ENCODE peak calls at places on chromosome 14, in ten cellular contexts. One of them, this sample, is unnamed.

GRCh38 chr14:102486513-102487203 is 22.9 kb downstream of the ANKRD9 start:
- DNase-seq in Peyer's patch: no peak
- DNase-seq in A549: no peak
- DNase-seq in right lobe of liver: no peak
- DNase-seq in body of pancreas: no peak
- DNase-seq in uterus: no peak
- DNase-seq in ovary: no peak
- DNase-seq in IMR-90: no peak
- DNase-seq in H54: no peak
- DNase-seq in prostate gland: no peak
- DNase-seq in this sample: no peak

GRCh38 chr14:60303745-60304144 is 54.7 kb downstream of the PPM1A start:
- DNase-seq in body of pancreas: peak
- DNase-seq in right lobe of liver: no peak
- DNase-seq in IMR-90: no peak
- DNase-seq in H54: no peak
- DNase-seq in uterus: peak
- DNase-seq in Peyer's patch: no peak
- DNase-seq in A549: no peak
- DNase-seq in prostate gland: no peak
- DNase-seq in ovary: peak
- DNase-seq in this sample: no peak

GRCh38 chr14:36438883-36439282 is 81.1 kb downstream of the NKX2-1 start:
- DNase-seq in H54: no peak
- DNase-seq in body of pancreas: no peak
- DNase-seq in ovary: no peak
- DNase-seq in right lobe of liver: no peak
- DNase-seq in uterus: no peak
- DNase-seq in Peyer's patch: no peak
- DNase-seq in prostate gland: no peak
- DNase-seq in A549: no peak
- DNase-seq in IMR-90: no peak
- DNase-seq in this sample: no peak

GRCh38 chr14:100576091-100577085 is 10.8 kb downstream of the BEGAIN start:
- DNase-seq in prostate gland: no peak
- DNase-seq in right lobe of liver: peak
- DNase-seq in uterus: no peak
- DNase-seq in A549: no peak
- DNase-seq in ovary: peak
- DNase-seq in IMR-90: no peak
- DNase-seq in body of pancreas: peak
- DNase-seq in Peyer's patch: no peak
- DNase-seq in H54: no peak
- DNase-seq in this sample: no peak

GRCh38 chr14:23093993-23094665 is 807 bp downstream of the ACIN1 start:
- DNase-seq in H54: no peak
- DNase-seq in right lobe of liver: no peak
- DNase-seq in Peyer's patch: no peak
- DNase-seq in IMR-90: no peak
- DNase-seq in uterus: no peak
- DNase-seq in ovary: no peak
- DNase-seq in prostate gland: no peak
- DNase-seq in body of pancreas: no peak
- DNase-seq in A549: no peak
- DNase-seq in this sample: no peak

GRCh38 chr14:65332141-65332871 is 80.2 kb upstream of the FUT8 start:
- DNase-seq in body of pancreas: no peak
- DNase-seq in prostate gland: no peak
- DNase-seq in ovary: no peak
- DNase-seq in A549: no peak
- DNase-seq in right lobe of liver: no peak
- DNase-seq in H54: no peak
- DNase-seq in Peyer's patch: no peak
- DNase-seq in uterus: no peak
- DNase-seq in IMR-90: no peak
- DNase-seq in this sample: no peak

GRCh38 chr14:88550078-88550477 is 4.7 kb downstream of the PTPN21 start:
- DNase-seq in Peyer's patch: no peak
- DNase-seq in right lobe of liver: no peak
- DNase-seq in prostate gland: no peak
- DNase-seq in body of pancreas: no peak
- DNase-seq in IMR-90: no peak
- DNase-seq in ovary: no peak
- DNase-seq in H54: no peak
- DNase-seq in uterus: no peak
- DNase-seq in A549: no peak
- DNase-seq in this sample: no peak

GRCh38 chr14:33592298-33592697 is 358.6 kb downstream of the EGLN3 start:
- DNase-seq in IMR-90: no peak
- DNase-seq in A549: no peak
- DNase-seq in body of pancreas: no peak
- DNase-seq in Peyer's patch: no peak
- DNase-seq in prostate gland: no peak
- DNase-seq in H54: no peak
- DNase-seq in ovary: no peak
- DNase-seq in uterus: no peak
- DNase-seq in right lobe of liver: no peak
- DNase-seq in this sample: no peak

GRCh38 chr14:67705211-67705610 is 3.5 kb downstream of the RDH12 start:
- DNase-seq in ovary: no peak
- DNase-seq in uterus: no peak
- DNase-seq in body of pancreas: no peak
- DNase-seq in IMR-90: no peak
- DNase-seq in H54: no peak
- DNase-seq in right lobe of liver: no peak
- DNase-seq in Peyer's patch: no peak
- DNase-seq in A549: peak
- DNase-seq in prostate gland: no peak
- DNase-seq in this sample: no peak

GRCh38 chr14:67704484-67705089 is 2.9 kb downstream of the RDH12 start:
- DNase-seq in IMR-90: peak
- DNase-seq in body of pancreas: peak
- DNase-seq in Peyer's patch: peak
- DNase-seq in prostate gland: peak
- DNase-seq in uterus: no peak
- DNase-seq in right lobe of liver: no peak
- DNase-seq in H54: peak
- DNase-seq in A549: peak
- DNase-seq in ovary: no peak
- DNase-seq in this sample: no peak

DNA sequence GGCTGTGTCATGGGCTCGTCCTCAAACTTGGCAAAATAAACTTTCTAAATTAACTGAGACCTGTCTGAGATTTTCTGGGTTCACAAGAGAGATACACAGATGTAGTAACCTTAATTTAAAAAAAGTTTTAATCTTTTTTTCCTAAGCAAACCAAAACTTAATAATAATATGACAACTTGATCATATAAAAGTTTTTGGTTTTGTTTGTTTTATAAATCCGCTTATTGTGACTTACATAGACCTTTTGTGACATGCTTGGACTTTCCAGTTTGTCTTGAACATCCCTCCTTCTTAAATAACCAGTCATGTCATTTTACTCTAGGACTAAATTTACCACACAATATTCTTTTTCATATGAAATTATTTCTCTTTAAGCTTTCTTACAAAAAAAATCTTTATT is 8.5 kb downstream of the RDH12 start:
- DNase-seq in H54: no peak
- DNase-seq in prostate gland: no peak
- DNase-seq in right lobe of liver: no peak
- DNase-seq in A549: peak
- DNase-seq in IMR-90: no peak
- DNase-seq in body of pancreas: no peak
- DNase-seq in uterus: no peak
- DNase-seq in Peyer's patch: no peak
- DNase-seq in ovary: no peak
- DNase-seq in this sample: no peak
- TF ChIP-seq POLR2A in H54: no peak
- TF ChIP-seq POLR2A in prostate gland: no peak
- TF ChIP-seq POLR2A in right lobe of liver: no peak
- TF ChIP-seq POLR2A in A549: no peak
- TF ChIP-seq POLR2A in IMR-90: no peak
- TF ChIP-seq POLR2A in body of pancreas: no peak
- TF ChIP-seq POLR2A in uterus: no peak
- TF ChIP-seq POLR2A in Peyer's patch: no peak
- TF ChIP-seq POLR2A in ovary: no peak
- TF ChIP-seq POLR2A in this sample: no peak

DNA sequence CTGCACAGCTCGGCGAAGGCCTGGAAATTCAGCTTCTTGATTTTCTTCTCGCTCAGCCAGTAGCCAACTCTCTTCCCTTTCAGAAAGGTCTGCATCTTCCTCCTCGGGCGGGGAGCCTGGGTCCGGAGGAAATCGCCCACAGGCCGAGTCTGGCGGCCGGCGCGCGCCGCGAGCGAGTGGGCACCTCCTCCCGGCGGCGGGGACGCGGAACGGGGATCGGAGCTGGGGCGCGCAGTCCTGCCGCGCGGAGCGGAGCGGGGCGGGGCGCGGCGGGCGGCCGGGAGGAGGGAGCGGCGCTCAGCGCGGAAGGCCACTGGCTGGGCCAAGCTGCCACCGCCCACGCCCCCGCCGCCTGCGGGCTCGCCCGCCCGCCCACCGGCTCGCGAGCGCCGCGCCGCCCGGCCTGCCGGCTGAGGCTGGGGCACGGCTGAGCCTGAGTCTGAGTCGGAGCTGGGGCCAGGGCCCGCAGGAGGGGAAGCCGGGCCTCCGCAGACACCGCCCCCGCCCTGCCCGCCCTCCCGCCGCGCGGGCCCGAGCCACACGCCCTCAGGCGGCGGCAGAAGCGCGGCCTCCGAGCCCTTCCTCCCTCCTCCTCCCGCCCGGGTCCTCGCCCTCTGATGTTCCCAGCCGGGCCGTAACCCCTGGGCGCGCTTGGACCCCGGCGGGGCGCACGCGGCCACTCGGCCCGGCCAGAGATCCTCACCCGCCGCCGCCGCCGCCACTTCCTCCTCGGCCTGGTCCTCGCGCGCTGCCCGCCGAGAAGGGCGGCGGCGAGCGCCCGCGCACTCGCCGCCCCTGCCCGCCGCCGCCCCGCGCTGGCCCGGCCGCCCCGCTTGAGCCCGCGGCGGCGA is 431 bp downstream of the ITPK1 start:
- DNase-seq in prostate gland: peak
- DNase-seq in IMR-90: peak
- DNase-seq in right lobe of liver: peak
- DNase-seq in uterus: peak
- DNase-seq in H54: peak
- DNase-seq in A549: peak
- DNase-seq in ovary: peak
- DNase-seq in body of pancreas: peak
- DNase-seq in Peyer's patch: peak
- DNase-seq in this sample: peak
- TF ChIP-seq POLR2A in prostate gland: peak
- TF ChIP-seq POLR2A in IMR-90: no peak
- TF ChIP-seq POLR2A in right lobe of liver: peak
- TF ChIP-seq POLR2A in uterus: peak
- TF ChIP-seq POLR2A in H54: peak
- TF ChIP-seq POLR2A in A549: peak
- TF ChIP-seq POLR2A in ovary: no peak
- TF ChIP-seq POLR2A in body of pancreas: peak
- TF ChIP-seq POLR2A in Peyer's patch: peak
- TF ChIP-seq POLR2A in this sample: no peak

GRCh38 chr14:31207746-31208545 is at the start of gene HECTD1:
- DNase-seq in uterus: no peak
- DNase-seq in right lobe of liver: peak
- DNase-seq in prostate gland: peak
- DNase-seq in IMR-90: peak
- DNase-seq in Peyer's patch: peak
- DNase-seq in A549: peak
- DNase-seq in body of pancreas: peak
- DNase-seq in H54: peak
- DNase-seq in ovary: no peak
- DNase-seq in this sample: peak
- TF ChIP-seq POLR2A in uterus: peak
- TF ChIP-seq POLR2A in right lobe of liver: peak
- TF ChIP-seq POLR2A in prostate gland: peak
- TF ChIP-seq POLR2A in IMR-90: peak
- TF ChIP-seq POLR2A in Peyer's patch: peak
- TF ChIP-seq POLR2A in A549: peak
- TF ChIP-seq POLR2A in body of pancreas: peak
- TF ChIP-seq POLR2A in H54: peak
- TF ChIP-seq POLR2A in ovary: peak
- TF ChIP-seq POLR2A in this sample: peak

DNA sequence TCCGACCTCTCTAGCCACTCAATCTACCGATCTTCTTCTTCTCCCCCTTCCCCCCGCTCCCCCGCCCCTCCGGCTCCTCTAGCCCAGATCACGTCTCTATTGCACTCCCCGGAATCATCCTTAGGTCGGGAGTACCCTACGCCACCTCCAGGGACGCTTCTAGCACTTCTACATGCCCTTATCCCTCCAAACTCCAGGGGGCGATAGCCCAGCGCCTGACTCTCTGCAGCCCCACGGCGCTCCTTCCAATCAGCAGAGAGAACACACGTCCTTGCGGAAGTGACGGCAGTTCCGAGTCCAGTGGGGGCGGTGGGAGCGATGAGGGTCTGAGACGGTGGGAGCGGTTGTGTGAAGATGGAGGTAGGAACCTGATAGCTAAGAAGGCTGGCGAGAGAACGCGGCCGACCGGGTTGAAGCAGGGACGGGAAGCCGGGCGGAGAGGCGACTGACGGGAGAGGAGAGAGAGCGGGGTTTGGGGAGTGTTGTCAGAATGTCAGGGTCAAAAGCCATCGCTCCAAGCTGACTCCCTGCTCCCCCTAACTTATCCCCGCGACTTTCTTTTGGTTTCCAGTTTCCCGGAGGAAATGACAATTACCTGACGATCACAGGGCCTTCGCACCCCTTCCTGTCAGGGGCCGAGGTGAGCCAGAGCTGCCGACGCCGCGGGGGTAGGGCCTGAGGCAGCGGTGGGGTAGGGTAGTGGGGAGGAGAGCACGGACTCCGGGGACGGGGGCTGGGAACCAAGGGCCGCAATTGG is at the start of the genes RAB2B and TOX4:
- DNase-seq in body of pancreas: peak
- DNase-seq in H54: peak
- DNase-seq in prostate gland: peak
- DNase-seq in right lobe of liver: peak
- DNase-seq in Peyer's patch: peak
- DNase-seq in uterus: peak
- DNase-seq in A549: peak
- DNase-seq in ovary: peak
- DNase-seq in IMR-90: peak
- DNase-seq in this sample: peak
- TF ChIP-seq POLR2A in body of pancreas: no peak
- TF ChIP-seq POLR2A in H54: peak
- TF ChIP-seq POLR2A in prostate gland: peak
- TF ChIP-seq POLR2A in right lobe of liver: peak
- TF ChIP-seq POLR2A in Peyer's patch: peak
- TF ChIP-seq POLR2A in uterus: peak
- TF ChIP-seq POLR2A in A549: peak
- TF ChIP-seq POLR2A in ovary: peak
- TF ChIP-seq POLR2A in IMR-90: peak
- TF ChIP-seq POLR2A in this sample: peak

This sample was measured in GM12891.